ENCODE peak calls at places on chromosomes 4 and X, in five cellular contexts. E, N, F, M and H are unnamed samples. For H3K4me1, the result is how much of the 10 kb centered on the place peaks cover.

GRCh38 chrX:45735571-45735970 is 534.9 kb upstream of the DIPK2B start:
- DNase-seq in E (no peak), N (no peak), F (no peak), M (no peak), H (no peak)

GRCh38 chr4:37685211-37685725 is 908 bp downstream of the RELL1 start:
- DNase-seq in E (no peak), N (peak), F (peak), M (peak), H (peak)

GRCh38 chrX:63922221-63922620 is 137.2 kb upstream of the ARHGEF9 start:
- DNase-seq in E (no peak), N (no peak), F (peak), M (no peak), H (no peak)

GRCh38 chr4:98794565-98795205 is 134.2 kb downstream of the EIF4E start:
- DNase-seq in E (no peak), N (peak), F (peak), M (no peak), H (no peak)

GRCh38 chr4:7960017-7960789 is 20.5 kb upstream of the AFAP1 start:
- DNase-seq in E (no peak), N (no peak), F (no peak), M (peak), H (peak)

GRCh38 chrX:69060631-69061408 is 104.4 kb downstream of the PJA1 start:
- DNase-seq in E (no peak), N (peak), F (peak), M (peak), H (no peak)

GRCh38 chrX:115709039-115709438 is 148.1 kb downstream of the PLS3 start:
- DNase-seq in E (no peak), N (no peak), F (peak), M (no peak), H (no peak)

GRCh38 chrX:139246295-139246694 is 284.2 kb upstream of the F9 start:
- DNase-seq in E (no peak), N (no peak), F (peak), M (no peak), H (no peak)

GRCh38 chrX:136856050-136856449 is 24.5 kb downstream of the RBMX start:
- DNase-seq in E (no peak), N (no peak), F (no peak), M (no peak), H (no peak)

GRCh38 chr4:76790377-76790776 is 107.6 kb downstream of the SOWAHB start:
- DNase-seq in E (no peak), N (no peak), F (no peak), M (no peak), H (no peak)

GRCh38 chr4:109648266-109648996 is 54.8 kb downstream of the CASP6 start:
- DNase-seq in E (no peak), N (no peak), F (no peak), M (no peak), H (no peak)

GRCh38 chr4:22179124-22179874 is 230.7 kb upstream of the KCNIP4 start:
- DNase-seq in E (no peak), N (peak), F (peak), M (no peak), H (no peak)

GRCh38 chrX:129845616-129846190 is 2.0 kb upstream of the ZDHHC9 start:
- DNase-seq in E (no peak), N (no peak), F (peak), M (no peak), H (no peak)

GRCh38 chrX:72269671-72270251 is 7.3 kb downstream of the RPS4X start:
- DNase-seq in E (no peak), N (peak), F (peak), M (no peak), H (no peak)

GRCh38 chr4:687048-687974 is 1.6 kb downstream of the SLC49A3 start:
- DNase-seq in E (peak), N (peak), F (peak), M (peak), H (peak)

GRCh38 chr4:70712604-70713452 is 8.9 kb upstream of the RUFY3 start:
- DNase-seq in E (no peak), N (no peak), F (no peak), M (no peak), H (no peak)

GRCh38 chr4:155759372-155760252 is 791 bp downstream of the GUCY1B1 start:
- DNase-seq in E (peak), N (peak), F (peak), M (peak), H (peak)

GRCh38 chr4:153138736-153139135 is 65.5 kb upstream of the TRIM2 start:
- DNase-seq in E (no peak), N (no peak), F (no peak), M (no peak), H (no peak)

GRCh38 chr4:134390327-134390726 is 188.7 kb upstream of the PABPC4L start:
- DNase-seq in E (no peak), N (no peak), F (no peak), M (no peak), H (no peak)

GRCh38 chrX:19666950-19667349 is 151.6 kb upstream of the MAP3K15 start:
- DNase-seq in E (no peak), N (no peak), F (no peak), M (no peak), H (no peak)

GRCh38 chr4:41009411-41009810 is 204.9 kb downstream of the APBB2 start:
- DNase-seq in E (no peak), N (peak), F (peak), M (no peak), H (no peak)

GRCh38 chr4:85430697-85431096 is 44.3 kb upstream of the ARHGAP24 start:
- DNase-seq in E (no peak), N (no peak), F (no peak), M (no peak), H (no peak)

GRCh38 chr4:165013691-165014090 is 18.1 kb upstream of the TRIM60 start:
- DNase-seq in E (no peak), N (no peak), F (no peak), M (no peak), H (no peak)

GRCh38 chr4:176814770-176815169 is 22.0 kb upstream of the VEGFC start:
- DNase-seq in E (no peak), N (peak), F (no peak), M (no peak), H (no peak)

GRCh38 chrX:150897371-150898319 is 823 bp downstream of the CD99L2 start:
- DNase-seq in E (peak), N (peak), F (peak), M (peak), H (no peak)

GRCh38 chr4:18075823-18076433 is 54.4 kb upstream of the LCORL start:
- DNase-seq in E (peak), N (no peak), F (no peak), M (peak), H (no peak)

GRCh38 chr4:184807261-184807660 is 18.5 kb downstream of the ACSL1 start:
- DNase-seq in E (no peak), N (no peak), F (no peak), M (no peak), H (no peak)

GRCh38 chrX:146056511-146057081 is 239.0 kb downstream of the SLITRK2 start:
- DNase-seq in E (no peak), N (no peak), F (no peak), M (no peak), H (no peak)

GRCh38 chr4:33162122-33162521 is 2442.0 kb downstream of the PCDH7 start:
- DNase-seq in E (no peak), N (peak), F (no peak), M (no peak), H (no peak)

GRCh38 chr4:112234952-112235609 is 3.5 kb downstream of the AP1AR start:
- DNase-seq in E (no peak), N (peak), F (peak), M (peak), H (peak)

GRCh38 chrX:21725498-21725897 is 32.4 kb downstream of the SMPX start:
- DNase-seq in E (no peak), N (no peak), F (peak), M (no peak), H (no peak)

GRCh38 chrX:13664026-13664425 is 11.1 kb downstream of the TCEANC start:
- DNase-seq in E (no peak), N (no peak), F (no peak), M (no peak), H (no peak)

GRCh38 chr4:14348506-14348905 is 653.8 kb upstream of the CPEB2 start:
- DNase-seq in E (no peak), N (peak), F (no peak), M (no peak), H (no peak)

GRCh38 chr4:13386405-13387107 is 97.6 kb downstream of the RAB28 start:
- DNase-seq in E (no peak), N (no peak), F (peak), M (no peak), H (no peak)

GRCh38 chr4:176478076-176478475 is 158.3 kb downstream of the SPCS3 start:
- DNase-seq in E (no peak), N (no peak), F (no peak), M (no peak), H (no peak)

GRCh38 chr4:99273704-99274103 is 17.1 kb downstream of the ADH1A start:
- DNase-seq in E (no peak), N (no peak), F (no peak), M (no peak), H (no peak)

GRCh38 chrX:39311646-39312045 is 510.4 kb downstream of the MID1IP1 start:
- DNase-seq in E (no peak), N (no peak), F (no peak), M (no peak), H (no peak)

GRCh38 chrX:37921758-37922157 is 74.4 kb upstream of the DYNLT3 start:
- DNase-seq in E (no peak), N (no peak), F (peak), M (no peak), H (no peak)

GRCh38 chrX:153783378-153784013 is 2.7 kb downstream of the SRPK3 start:
- DNase-seq in E (no peak), N (no peak), F (no peak), M (no peak), H (no peak)

GRCh38 chrX:153781428-153782047 is 697 bp downstream of the SRPK3 start:
- DNase-seq in E (no peak), N (no peak), F (no peak), M (no peak), H (no peak)

GRCh38 chrX:153784325-153784967 is 3.6 kb downstream of the SRPK3 start:
- DNase-seq in E (no peak), N (no peak), F (no peak), M (no peak), H (no peak)

GRCh38 chrX:153782324-153782723 is 1.5 kb downstream of the SRPK3 start:
- DNase-seq in E (no peak), N (no peak), F (no peak), M (no peak), H (no peak)

DNA sequence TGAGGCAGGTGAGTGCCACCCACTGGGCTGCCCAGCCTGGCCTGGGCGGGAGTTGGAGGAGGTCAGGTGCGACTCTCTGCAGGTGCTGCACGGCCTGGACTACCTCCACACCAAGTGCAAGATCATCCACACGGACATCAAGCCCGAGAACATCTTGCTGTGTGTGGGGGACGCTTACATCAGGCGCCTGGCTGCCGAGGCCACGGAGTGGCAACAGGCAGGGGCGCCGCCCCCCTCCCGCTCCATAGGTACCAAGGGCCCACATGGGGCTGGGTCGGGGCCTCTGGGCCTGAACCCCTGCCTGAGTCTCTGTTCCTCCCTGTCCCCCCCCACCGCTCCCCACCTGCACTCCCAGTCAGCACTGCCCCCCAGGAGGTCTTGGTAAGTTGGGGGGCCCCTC is 2.0 kb downstream of the SRPK3 start:
- DNase-seq in E (no peak), N (no peak), F (no peak), M (no peak), H (no peak)
- H3K27ac ChIP-seq in E (peak), N (no peak), F (no peak), M (no peak), H (peak)

DNA sequence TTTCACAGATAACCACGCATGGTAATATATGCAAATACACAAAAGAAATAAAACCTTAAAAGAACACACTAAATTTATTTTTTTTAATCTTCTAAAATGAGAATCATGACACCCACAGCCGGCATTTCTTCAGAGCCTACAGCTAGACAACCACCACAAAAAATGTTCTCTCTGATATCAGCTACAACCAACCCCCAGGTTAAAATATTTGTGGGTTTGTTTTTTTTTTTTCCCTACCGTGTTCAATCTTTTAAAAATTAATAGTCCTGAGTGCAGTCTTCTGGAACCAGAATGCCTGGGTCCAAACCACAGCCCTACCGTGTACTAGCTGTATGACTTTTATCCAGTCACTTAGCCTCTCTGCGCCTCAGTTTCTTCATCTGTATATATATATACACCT is 36.0 kb downstream of the MAML3 start:
- DNase-seq in E (no peak), N (no peak), F (no peak), M (no peak), H (no peak)
- H3K4me1 ChIP-seq in E (under half), N (under half), F (under half), M (under half), H (under half)

GRCh38 chr4:122765702-122766352 is 33.3 kb downstream of the BBS12 start:
- DNase-seq in E (no peak), N (peak), F (peak), M (no peak), H (no peak)

GRCh38 chr4:122764071-122764807 is 31.7 kb downstream of the BBS12 start:
- DNase-seq in E (no peak), N (peak), F (no peak), M (no peak), H (no peak)

GRCh38 chr4:122764808-122765189 is 32.3 kb downstream of the BBS12 start:
- DNase-seq in E (no peak), N (peak), F (peak), M (no peak), H (no peak)

GRCh38 chr4:122766950-122767349 is 34.4 kb downstream of the BBS12 start:
- DNase-seq in E (no peak), N (no peak), F (no peak), M (no peak), H (no peak)

DNA sequence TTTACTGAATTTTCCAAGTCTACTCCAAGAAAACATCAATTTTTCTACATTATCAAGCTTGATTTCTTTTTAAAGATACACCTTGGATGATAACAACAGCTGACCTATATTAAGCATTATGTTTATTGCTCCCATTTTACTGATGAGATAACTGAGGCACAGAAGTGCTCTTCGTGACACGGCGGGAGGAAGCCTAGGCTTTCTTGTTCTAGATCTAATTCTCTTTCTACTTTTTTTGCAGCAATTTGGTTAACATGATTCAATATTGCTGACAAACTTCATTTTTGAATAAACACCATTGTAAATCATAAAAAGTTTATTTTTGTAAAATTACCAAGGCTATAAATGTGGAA is 33.8 kb downstream of the BBS12 start:
- DNase-seq in E (no peak), N (no peak), F (no peak), M (no peak), H (no peak)
- H3K27ac ChIP-seq in E (no peak), N (no peak), F (peak), M (no peak), H (no peak)

GRCh38 chr4:140706665-140707064 is 49.5 kb downstream of the TBC1D9 start:
- DNase-seq in E (no peak), N (no peak), F (no peak), M (no peak), H (no peak)

GRCh38 chr4:140704964-140705363 is 51.2 kb downstream of the TBC1D9 start:
- DNase-seq in E (no peak), N (no peak), F (no peak), M (no peak), H (no peak)

GRCh38 chr4:140707325-140707724 is 48.9 kb downstream of the TBC1D9 start:
- DNase-seq in E (no peak), N (no peak), F (no peak), M (no peak), H (no peak)

GRCh38 chr4:140705625-140706275 is 50.4 kb downstream of the TBC1D9 start:
- DNase-seq in E (no peak), N (no peak), F (no peak), M (no peak), H (no peak)

DNA sequence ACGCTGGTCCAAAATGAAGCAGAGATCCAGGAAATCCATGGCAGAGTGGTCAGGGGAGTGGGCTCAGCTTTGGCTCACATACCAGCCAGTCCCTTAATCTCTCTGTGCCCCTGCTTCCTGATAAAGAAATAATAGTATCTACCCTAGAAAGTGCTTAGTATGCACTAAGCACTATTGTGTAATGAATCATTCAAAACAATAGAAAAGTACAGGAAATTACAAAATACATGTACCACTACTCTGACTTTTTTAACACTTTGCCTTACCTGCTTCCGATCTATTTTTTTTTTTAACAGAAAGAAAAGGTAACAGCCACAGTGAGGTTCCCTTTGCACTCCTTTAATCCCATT is 49.9 kb downstream of the TBC1D9 start:
- DNase-seq in E (no peak), N (no peak), F (no peak), M (no peak), H (no peak)
- H3K4me1 ChIP-seq in E (under half), N (under half), F (under half), M (under half), H (under half)

GRCh38 chrX:103585421-103586313 is at the start of gene TCEAL4:
- DNase-seq in E (peak), N (peak), F (peak), M (peak), H (peak)
- H3K27ac ChIP-seq in E (peak), N (peak), F (peak), M (peak), H (peak)

GRCh38 chr4:183175631-183176232 is 76.7 kb downstream of the WWC2 start:
- DNase-seq in E (no peak), N (peak), F (no peak), M (no peak), H (no peak)
- H3K4me1 ChIP-seq in E (under half), N (under half), F (under half), M (under half), H (under half)

GRCh38 chr4:39233114-39233513 is 50.8 kb downstream of the WDR19 start:
- DNase-seq in E (no peak), N (no peak), F (no peak), M (no peak), H (no peak)

GRCh38 chr4:39233783-39234182 is 51.5 kb downstream of the WDR19 start:
- DNase-seq in E (no peak), N (no peak), F (no peak), M (no peak), H (no peak)

GRCh38 chr4:39235021-39235420 is 52.7 kb downstream of the WDR19 start:
- DNase-seq in E (no peak), N (no peak), F (no peak), M (no peak), H (no peak)

GRCh38 chr4:39235701-39236100 is 53.4 kb downstream of the WDR19 start:
- DNase-seq in E (no peak), N (no peak), F (no peak), M (no peak), H (no peak)

GRCh38 chr4:39237179-39237578 is 54.9 kb downstream of the WDR19 start:
- DNase-seq in E (no peak), N (peak), F (no peak), M (no peak), H (no peak)
- H3K27ac ChIP-seq in E (no peak), N (no peak), F (no peak), M (no peak), H (no peak)

GRCh38 chr4:151673913-151674520 is 86.8 kb downstream of the GATB start:
- DNase-seq in E (no peak), N (no peak), F (no peak), M (no peak), H (no peak)

GRCh38 chr4:151674804-151675290 is 86.0 kb downstream of the GATB start:
- DNase-seq in E (no peak), N (peak), F (peak), M (peak), H (peak)

GRCh38 chr4:151677193-151677592 is 83.6 kb downstream of the GATB start:
- DNase-seq in E (no peak), N (no peak), F (no peak), M (no peak), H (no peak)

GRCh38 chr4:151676301-151676700 is 84.5 kb downstream of the GATB start:
- DNase-seq in E (peak), N (peak), F (peak), M (no peak), H (no peak)

DNA sequence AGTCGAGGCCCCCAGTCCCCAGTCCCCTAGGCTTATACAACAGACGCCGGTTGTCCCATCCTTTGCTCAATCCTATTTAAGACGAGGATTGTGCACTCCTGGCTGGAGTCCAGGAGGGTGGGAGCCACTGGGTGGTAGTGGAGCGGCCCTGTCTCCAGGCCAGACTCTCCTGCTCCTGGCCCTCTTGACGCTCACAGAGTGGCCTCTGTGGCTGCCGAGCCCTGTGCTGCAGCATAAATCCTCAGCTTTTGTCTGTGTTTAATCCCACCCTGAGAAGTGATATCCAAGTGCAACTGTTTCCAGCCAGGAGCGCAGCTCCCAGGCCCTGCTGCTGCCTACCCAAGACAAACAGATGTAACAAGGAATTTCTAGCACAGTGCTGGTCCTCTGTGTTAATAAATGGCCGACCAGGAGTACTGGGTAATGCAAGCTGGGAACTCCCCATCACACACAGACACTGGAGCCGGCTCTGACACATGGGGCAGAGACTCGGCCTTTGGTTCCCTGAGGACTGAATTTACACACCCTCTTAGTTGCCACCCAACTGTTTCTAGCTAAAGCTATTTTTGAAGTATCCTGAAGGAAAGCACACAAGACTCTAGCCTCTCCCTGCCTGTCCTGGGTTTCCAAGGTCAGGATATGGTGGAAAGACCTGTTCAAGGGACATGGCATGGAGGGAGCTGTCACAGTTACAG is 85.3 kb downstream of the GATB start:
- DNase-seq in E (no peak), N (no peak), F (peak), M (no peak), H (no peak)
- H3K4me1 ChIP-seq in E (under half), N (half or more), F (under half), M (under half), H (under half)